ENCODE peak calls at places on chromosomes 4 and X, in four cellular contexts. One of them, this sample, is unnamed.

GRCh38 chrX:127578395-127578794 is 473.8 kb downstream of the ACTRT1 start:
- DNase-seq in HTR-8/SVneo: no peak
- DNase-seq in tibial artery: no peak
- DNase-seq in CD4-positive, alpha-beta T cell: no peak
- DNase-seq in this sample: no peak

GRCh38 chrX:138877746-138878145 is 166.2 kb upstream of the FGF13 start:
- DNase-seq in tibial artery: no peak
- DNase-seq in HTR-8/SVneo: no peak
- DNase-seq in CD4-positive, alpha-beta T cell: no peak
- DNase-seq in this sample: no peak

GRCh38 chr4:1191621-1192020 is 19.2 kb upstream of the SPON2 start:
- DNase-seq in HTR-8/SVneo: no peak
- DNase-seq in CD4-positive, alpha-beta T cell: no peak
- DNase-seq in tibial artery: no peak
- DNase-seq in this sample: no peak

GRCh38 chrX:24298191-24298590 is 15.7 kb downstream of the SUPT20HL2 start:
- DNase-seq in HTR-8/SVneo: peak
- DNase-seq in tibial artery: no peak
- DNase-seq in CD4-positive, alpha-beta T cell: no peak
- DNase-seq in this sample: no peak

GRCh38 chrX:37817176-37817575 is 30.2 kb downstream of the DYNLT3 start:
- DNase-seq in tibial artery: no peak
- DNase-seq in HTR-8/SVneo: no peak
- DNase-seq in CD4-positive, alpha-beta T cell: no peak
- DNase-seq in this sample: no peak

GRCh38 chr4:102524691-102525090 is 23.5 kb downstream of the NFKB1 start:
- DNase-seq in tibial artery: no peak
- DNase-seq in HTR-8/SVneo: no peak
- DNase-seq in CD4-positive, alpha-beta T cell: no peak
- DNase-seq in this sample: no peak

GRCh38 chr4:145880355-145880960 is 58.2 kb downstream of the ZNF827 start:
- DNase-seq in CD4-positive, alpha-beta T cell: no peak
- DNase-seq in tibial artery: no peak
- DNase-seq in HTR-8/SVneo: no peak
- DNase-seq in this sample: no peak

GRCh38 chr4:184472540-184473264 is 1.6 kb downstream of the IRF2 start:
- DNase-seq in tibial artery: peak
- DNase-seq in CD4-positive, alpha-beta T cell: peak
- DNase-seq in HTR-8/SVneo: peak
- DNase-seq in this sample: peak

GRCh38 chrX:129606918-129607317 is 47.8 kb downstream of the APLN start:
- DNase-seq in CD4-positive, alpha-beta T cell: peak
- DNase-seq in HTR-8/SVneo: peak
- DNase-seq in tibial artery: no peak
- DNase-seq in this sample: peak

GRCh38 chr4:6750302-6751221 is 32.0 kb upstream of the KIAA0232 start:
- DNase-seq in HTR-8/SVneo: no peak
- DNase-seq in CD4-positive, alpha-beta T cell: no peak
- DNase-seq in tibial artery: no peak
- DNase-seq in this sample: no peak

GRCh38 chr4:6201580-6202091 is 1.3 kb upstream of the JAKMIP1 start:
- DNase-seq in CD4-positive, alpha-beta T cell: no peak
- DNase-seq in tibial artery: no peak
- DNase-seq in HTR-8/SVneo: no peak
- DNase-seq in this sample: no peak